ENCODE peak calls at places on chromosomes 7 and 10, in five cellular contexts. F is mammary epithelial cell, Q is fibroblast of mammary gland, S is fibroblast of pulmonary artery, G is lower leg skin. H is an unnamed sample.

GRCh38 chr7:110839866-110840265 is 251.1 kb upstream of the LRRN3 start:
- DNase-seq in F (peak), Q (peak), S (peak), G (no peak), H (no peak)

GRCh38 chr7:158729646-158730382 is 25.2 kb upstream of the NCAPG2 start:
- DNase-seq in F (no peak), Q (no peak), S (no peak), G (peak), H (no peak)

GRCh38 chr7:106767073-106767472 is 98.0 kb upstream of the PIK3CG start:
- DNase-seq in F (peak), Q (peak), S (no peak), G (no peak), H (no peak)

GRCh38 chr7:69123003-69123402 is 475.3 kb upstream of the AUTS2 start:
- DNase-seq in F (no peak), Q (no peak), S (no peak), G (no peak), H (no peak)

GRCh38 chr10:46239247-46239646 is 47.5 kb upstream of the ANTXRL start:
- DNase-seq in F (no peak), Q (no peak), S (peak), G (no peak), H (no peak)

GRCh38 chr10:63819753-63820347 is 298.6 kb downstream of the REEP3 start:
- DNase-seq in F (peak), Q (peak), S (peak), G (peak), H (peak)

GRCh38 chr7:159152816-159153215 is 8.1 kb upstream of the VIPR2 start:
- DNase-seq in F (no peak), Q (no peak), S (no peak), G (no peak), H (no peak)

GRCh38 chr7:36651404-36651803 is 72.9 kb downstream of the AOAH start:
- DNase-seq in F (peak), Q (peak), S (peak), G (no peak), H (peak)

GRCh38 chr10:21195149-21195731 is 298.1 kb upstream of the NEBL start:
- DNase-seq in F (peak), Q (no peak), S (no peak), G (no peak), H (peak)

GRCh38 chr10:13984647-13985155 is 346.0 kb downstream of the FRMD4A start:
- DNase-seq in F (peak), Q (peak), S (peak), G (no peak), H (peak)

GRCh38 chr10:78579995-78580394 is 488.8 kb upstream of the ZMIZ1 start:
- DNase-seq in F (no peak), Q (no peak), S (peak), G (peak), H (no peak)

GRCh38 chr7:78185149-78185745 is 386.7 kb downstream of the PHTF2 start:
- DNase-seq in F (no peak), Q (no peak), S (no peak), G (no peak), H (no peak)

GRCh38 chr10:59907918-59908807 is 1.8 kb upstream of the CCDC6 start:
- DNase-seq in F (peak), Q (peak), S (peak), G (peak), H (peak)

GRCh38 chr10:110276603-110277002 is 28.1 kb downstream of the SMNDC1 start:
- DNase-seq in F (no peak), Q (no peak), S (no peak), G (no peak), H (no peak)

GRCh38 chr10:66671562-66671961 is 254.3 kb upstream of the LRRTM3 start:
- DNase-seq in F (peak), Q (no peak), S (no peak), G (no peak), H (peak)

GRCh38 chr7:46160861-46161260 is 239.8 kb upstream of the IGFBP3 start:
- DNase-seq in F (peak), Q (no peak), S (no peak), G (no peak), H (peak)

GRCh38 chr7:46165281-46165680 is 244.2 kb upstream of the IGFBP3 start:
- DNase-seq in F (no peak), Q (peak), S (peak), G (no peak), H (peak)

GRCh38 chr7:46163245-46163644 is 242.2 kb upstream of the IGFBP3 start:
- DNase-seq in F (no peak), Q (no peak), S (no peak), G (no peak), H (no peak)

GRCh38 chr7:46157931-46158330 is 236.9 kb upstream of the IGFBP3 start:
- DNase-seq in F (no peak), Q (no peak), S (no peak), G (no peak), H (no peak)

DNA sequence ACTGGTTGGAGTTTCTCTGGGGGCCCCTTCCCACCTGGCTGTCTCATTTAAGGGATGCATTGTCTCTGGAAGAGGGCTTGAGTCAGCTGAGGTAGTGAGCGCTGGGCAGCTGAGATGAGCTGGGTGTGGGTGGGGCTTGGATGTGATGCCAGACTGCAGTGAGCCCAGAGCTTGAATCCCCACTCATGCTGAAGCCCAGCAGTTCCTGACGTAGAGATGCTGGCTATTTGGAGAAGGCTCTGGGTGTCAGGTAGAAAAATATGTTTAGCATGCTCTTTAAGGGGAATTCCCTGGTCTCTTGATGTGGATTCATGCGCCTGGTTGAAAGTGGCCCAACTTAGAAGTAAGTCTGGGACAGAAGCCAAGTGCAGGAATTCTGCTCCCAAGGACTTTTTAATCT is 241.5 kb upstream of the IGFBP3 start:
- DNase-seq in F (peak), Q (peak), S (peak), G (no peak), H (peak)
- TF ChIP-seq CTCF in F (no peak), Q (no peak), S (no peak), G (no peak), H (no peak)

DNA sequence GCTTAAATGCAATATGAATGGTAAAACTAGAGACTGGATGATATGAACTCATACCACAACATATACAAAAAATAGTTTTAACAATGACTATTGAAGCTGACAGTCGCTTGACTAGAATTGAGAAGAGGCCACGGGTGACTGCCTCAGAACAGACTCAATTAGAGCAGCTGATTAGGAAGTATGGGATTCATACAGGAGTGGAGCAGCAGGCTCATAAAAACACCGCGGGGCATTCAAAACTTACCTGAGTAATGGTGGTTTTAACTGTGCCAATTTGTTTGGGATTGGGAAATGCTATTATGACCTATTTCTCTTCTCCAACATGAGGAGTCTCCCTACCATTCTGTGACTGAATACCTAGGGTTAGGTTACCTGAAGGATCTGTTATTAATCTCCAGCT is 2.1 kb downstream of the CADPS2 start:
- DNase-seq in F (peak), Q (no peak), S (no peak), G (no peak), H (peak)
- H3K4me3 ChIP-seq in F (no peak), Q (no peak), S (no peak), G (no peak), H (no peak)

GRCh38 chr10:84256510-84257342 is 11.9 kb downstream of the RGR start:
- DNase-seq in F (peak), Q (peak), S (peak), G (peak), H (peak)
- TF ChIP-seq CTCF in F (peak), Q (peak), S (peak), G (no peak), H (peak)

DNA sequence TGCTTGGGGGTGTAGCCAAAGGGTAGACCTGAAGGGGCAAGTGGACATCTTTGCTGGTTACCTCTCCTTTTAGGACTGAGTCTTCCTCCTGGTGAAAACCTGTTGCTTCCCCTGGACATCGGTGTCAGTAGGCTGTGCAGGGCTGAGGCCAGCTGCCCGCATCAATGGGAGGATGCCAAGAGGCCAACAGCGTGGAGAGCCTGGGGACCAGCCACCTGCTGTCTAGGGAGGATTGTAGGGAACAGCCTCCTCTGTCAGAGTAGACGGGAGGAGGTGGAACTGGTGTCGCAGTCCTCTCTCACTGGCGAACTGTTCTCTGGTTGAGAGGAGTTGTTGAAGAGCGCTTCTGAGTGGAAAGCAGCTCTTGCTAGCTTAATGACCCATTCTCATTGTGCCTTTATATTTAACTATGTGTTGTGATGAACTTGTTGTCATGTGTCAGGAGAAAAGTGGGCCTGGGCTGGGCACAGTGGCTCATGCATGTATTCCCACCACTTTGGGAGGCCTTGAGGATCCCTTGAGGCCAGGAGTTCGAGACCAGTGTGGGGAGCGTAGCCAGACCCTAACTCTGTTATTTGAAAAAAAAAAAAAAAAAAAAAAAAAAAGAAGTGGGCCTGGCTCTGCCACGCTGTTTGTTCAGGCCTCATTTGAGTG is 1.8 kb downstream of the SUFU start:
- DNase-seq in F (no peak), Q (no peak), S (no peak), G (no peak), H (no peak)
- H3K4me3 ChIP-seq in F (no peak), Q (peak), S (peak), G (no peak), H (no peak)

DNA sequence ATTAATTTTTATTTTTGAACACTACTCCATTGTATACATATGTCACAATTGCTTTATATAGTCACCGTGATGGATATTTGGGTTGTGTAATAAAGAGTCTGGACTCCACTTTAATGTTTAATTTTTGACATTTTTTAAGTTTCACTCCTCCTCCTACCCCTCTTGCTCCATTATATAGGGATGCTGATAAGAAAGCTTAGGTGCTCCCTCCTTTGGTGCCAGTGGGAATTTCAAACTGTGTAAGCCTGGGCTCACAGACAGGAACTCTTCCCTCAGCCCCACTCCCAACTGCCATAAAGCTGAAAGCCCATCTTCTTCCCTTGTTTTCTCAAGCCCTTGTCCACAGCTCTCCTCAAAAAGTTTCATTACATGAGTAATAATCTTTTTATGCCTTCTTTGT is 47.6 kb downstream of the TWIST1 start:
- DNase-seq in F (peak), Q (peak), S (peak), G (no peak), H (peak)
- TF ChIP-seq CTCF in F (no peak), Q (peak), S (no peak), G (no peak), H (peak)

H was measured in epithelial cell of esophagus.